ENCODE peak calls at places on chromosomes 5 and 9, in eight cellular contexts. One of them, this sample, is unnamed.

GRCh38 chr9:86838883-86839497 is 108.3 kb downstream of the GAS1 start:
- DNase-seq in NCI-H1105: no peak
- DNase-seq in stimulated activated CD8-positive, alpha-beta memory T cell treated with anti-CD3 and anti-CD28 coated beads, Interleukin-12 subunit alpha, Interleukin-12 subunit beta, amount 100 ng/mL, for 1 hour: no peak
- DNase-seq in non-pigmented ciliary epithelial cell: no peak
- DNase-seq in HT1080: no peak
- DNase-seq in glutamatergic neuron: no peak
- DNase-seq in T1000: no peak
- DNase-seq in hepatic stellate cell: no peak
- DNase-seq in this sample: no peak

GRCh38 chr9:83281306-83282255 is 218.6 kb upstream of the RASEF start:
- DNase-seq in hepatic stellate cell: peak
- DNase-seq in HT1080: peak
- DNase-seq in NCI-H1105: peak
- DNase-seq in non-pigmented ciliary epithelial cell: no peak
- DNase-seq in T1000: peak
- DNase-seq in stimulated activated CD8-positive, alpha-beta memory T cell treated with anti-CD3 and anti-CD28 coated beads, Interleukin-12 subunit alpha, Interleukin-12 subunit beta, amount 100 ng/mL, for 1 hour: no peak
- DNase-seq in glutamatergic neuron: no peak
- DNase-seq in this sample: no peak

GRCh38 chr9:19471737-19472648 is 63.2 kb downstream of the ACER2 start:
- DNase-seq in NCI-H1105: peak
- DNase-seq in glutamatergic neuron: peak
- DNase-seq in T1000: peak
- DNase-seq in stimulated activated CD8-positive, alpha-beta memory T cell treated with anti-CD3 and anti-CD28 coated beads, Interleukin-12 subunit alpha, Interleukin-12 subunit beta, amount 100 ng/mL, for 1 hour: peak
- DNase-seq in hepatic stellate cell: peak
- DNase-seq in HT1080: peak
- DNase-seq in non-pigmented ciliary epithelial cell: no peak
- DNase-seq in this sample: peak

GRCh38 chr9:1366300-1366699 is 316.1 kb downstream of the DMRT2 start:
- DNase-seq in glutamatergic neuron: no peak
- DNase-seq in NCI-H1105: no peak
- DNase-seq in T1000: no peak
- DNase-seq in non-pigmented ciliary epithelial cell: no peak
- DNase-seq in hepatic stellate cell: no peak
- DNase-seq in stimulated activated CD8-positive, alpha-beta memory T cell treated with anti-CD3 and anti-CD28 coated beads, Interleukin-12 subunit alpha, Interleukin-12 subunit beta, amount 100 ng/mL, for 1 hour: no peak
- DNase-seq in HT1080: no peak
- DNase-seq in this sample: no peak

GRCh38 chr5:72711361-72711760 is 105.1 kb upstream of the TNPO1 start:
- DNase-seq in stimulated activated CD8-positive, alpha-beta memory T cell treated with anti-CD3 and anti-CD28 coated beads, Interleukin-12 subunit alpha, Interleukin-12 subunit beta, amount 100 ng/mL, for 1 hour: no peak
- DNase-seq in T1000: no peak
- DNase-seq in glutamatergic neuron: no peak
- DNase-seq in NCI-H1105: no peak
- DNase-seq in HT1080: no peak
- DNase-seq in hepatic stellate cell: no peak
- DNase-seq in non-pigmented ciliary epithelial cell: no peak
- DNase-seq in this sample: no peak

GRCh38 chr5:132012385-132013005 is 1.0 kb upstream of the ACSL6 start:
- DNase-seq in hepatic stellate cell: peak
- DNase-seq in HT1080: peak
- DNase-seq in T1000: peak
- DNase-seq in non-pigmented ciliary epithelial cell: no peak
- DNase-seq in glutamatergic neuron: peak
- DNase-seq in stimulated activated CD8-positive, alpha-beta memory T cell treated with anti-CD3 and anti-CD28 coated beads, Interleukin-12 subunit alpha, Interleukin-12 subunit beta, amount 100 ng/mL, for 1 hour: no peak
- DNase-seq in NCI-H1105: no peak
- DNase-seq in this sample: peak

GRCh38 chr9:70438341-70438924 is 24.0 kb upstream of the KLF9 start:
- DNase-seq in non-pigmented ciliary epithelial cell: peak
- DNase-seq in T1000: no peak
- DNase-seq in hepatic stellate cell: no peak
- DNase-seq in glutamatergic neuron: no peak
- DNase-seq in HT1080: peak
- DNase-seq in NCI-H1105: no peak
- DNase-seq in stimulated activated CD8-positive, alpha-beta memory T cell treated with anti-CD3 and anti-CD28 coated beads, Interleukin-12 subunit alpha, Interleukin-12 subunit beta, amount 100 ng/mL, for 1 hour: no peak
- DNase-seq in this sample: no peak

GRCh38 chr5:89315194-89315593 is 432.2 kb upstream of the MEF2C start:
- DNase-seq in T1000: no peak
- DNase-seq in HT1080: no peak
- DNase-seq in glutamatergic neuron: peak
- DNase-seq in hepatic stellate cell: no peak
- DNase-seq in non-pigmented ciliary epithelial cell: no peak
- DNase-seq in stimulated activated CD8-positive, alpha-beta memory T cell treated with anti-CD3 and anti-CD28 coated beads, Interleukin-12 subunit alpha, Interleukin-12 subunit beta, amount 100 ng/mL, for 1 hour: no peak
- DNase-seq in NCI-H1105: no peak
- DNase-seq in this sample: no peak

GRCh38 chr5:169767938-169768337 is 130.9 kb downstream of the DOCK2 start:
- DNase-seq in HT1080: no peak
- DNase-seq in non-pigmented ciliary epithelial cell: no peak
- DNase-seq in NCI-H1105: no peak
- DNase-seq in hepatic stellate cell: no peak
- DNase-seq in stimulated activated CD8-positive, alpha-beta memory T cell treated with anti-CD3 and anti-CD28 coated beads, Interleukin-12 subunit alpha, Interleukin-12 subunit beta, amount 100 ng/mL, for 1 hour: no peak
- DNase-seq in glutamatergic neuron: no peak
- DNase-seq in T1000: no peak
- DNase-seq in this sample: no peak

GRCh38 chr5:151158287-151158661 is 695 bp upstream of the ANXA6 start:
- DNase-seq in NCI-H1105: no peak
- DNase-seq in glutamatergic neuron: no peak
- DNase-seq in HT1080: no peak
- DNase-seq in stimulated activated CD8-positive, alpha-beta memory T cell treated with anti-CD3 and anti-CD28 coated beads, Interleukin-12 subunit alpha, Interleukin-12 subunit beta, amount 100 ng/mL, for 1 hour: no peak
- DNase-seq in hepatic stellate cell: no peak
- DNase-seq in T1000: no peak
- DNase-seq in non-pigmented ciliary epithelial cell: no peak
- DNase-seq in this sample: peak

GRCh38 chr5:107381189-107381856 is 289.4 kb downstream of the EFNA5 start:
- DNase-seq in stimulated activated CD8-positive, alpha-beta memory T cell treated with anti-CD3 and anti-CD28 coated beads, Interleukin-12 subunit alpha, Interleukin-12 subunit beta, amount 100 ng/mL, for 1 hour: no peak
- DNase-seq in T1000: peak
- DNase-seq in NCI-H1105: no peak
- DNase-seq in HT1080: peak
- DNase-seq in hepatic stellate cell: no peak
- DNase-seq in non-pigmented ciliary epithelial cell: peak
- DNase-seq in glutamatergic neuron: no peak
- DNase-seq in this sample: no peak

GRCh38 chr5:5929231-5929630 is 449.1 kb downstream of the MED10 start:
- DNase-seq in NCI-H1105: no peak
- DNase-seq in hepatic stellate cell: no peak
- DNase-seq in stimulated activated CD8-positive, alpha-beta memory T cell treated with anti-CD3 and anti-CD28 coated beads, Interleukin-12 subunit alpha, Interleukin-12 subunit beta, amount 100 ng/mL, for 1 hour: no peak
- DNase-seq in HT1080: no peak
- DNase-seq in non-pigmented ciliary epithelial cell: no peak
- DNase-seq in T1000: no peak
- DNase-seq in glutamatergic neuron: no peak
- DNase-seq in this sample: no peak

GRCh38 chr5:141641634-141642278 is 5.0 kb downstream of the RELL2 start:
- DNase-seq in glutamatergic neuron: no peak
- DNase-seq in HT1080: peak
- DNase-seq in hepatic stellate cell: peak
- DNase-seq in T1000: peak
- DNase-seq in non-pigmented ciliary epithelial cell: peak
- DNase-seq in NCI-H1105: no peak
- DNase-seq in stimulated activated CD8-positive, alpha-beta memory T cell treated with anti-CD3 and anti-CD28 coated beads, Interleukin-12 subunit alpha, Interleukin-12 subunit beta, amount 100 ng/mL, for 1 hour: no peak
- DNase-seq in this sample: no peak

GRCh38 chr9:19151425-19152159 is 24.3 kb upstream of the PLIN2 start:
- DNase-seq in T1000: no peak
- DNase-seq in non-pigmented ciliary epithelial cell: no peak
- DNase-seq in NCI-H1105: no peak
- DNase-seq in HT1080: no peak
- DNase-seq in glutamatergic neuron: no peak
- DNase-seq in hepatic stellate cell: no peak
- DNase-seq in stimulated activated CD8-positive, alpha-beta memory T cell treated with anti-CD3 and anti-CD28 coated beads, Interleukin-12 subunit alpha, Interleukin-12 subunit beta, amount 100 ng/mL, for 1 hour: no peak
- DNase-seq in this sample: no peak

GRCh38 chr5:154534457-154535050 is 56.5 kb upstream of the HAND1 start:
- DNase-seq in glutamatergic neuron: no peak
- DNase-seq in hepatic stellate cell: no peak
- DNase-seq in T1000: no peak
- DNase-seq in HT1080: no peak
- DNase-seq in stimulated activated CD8-positive, alpha-beta memory T cell treated with anti-CD3 and anti-CD28 coated beads, Interleukin-12 subunit alpha, Interleukin-12 subunit beta, amount 100 ng/mL, for 1 hour: no peak
- DNase-seq in non-pigmented ciliary epithelial cell: no peak
- DNase-seq in NCI-H1105: no peak
- DNase-seq in this sample: no peak

GRCh38 chr5:52560366-52560765 is 227.3 kb upstream of the ITGA1 start:
- DNase-seq in T1000: no peak
- DNase-seq in HT1080: peak
- DNase-seq in non-pigmented ciliary epithelial cell: no peak
- DNase-seq in glutamatergic neuron: no peak
- DNase-seq in hepatic stellate cell: no peak
- DNase-seq in stimulated activated CD8-positive, alpha-beta memory T cell treated with anti-CD3 and anti-CD28 coated beads, Interleukin-12 subunit alpha, Interleukin-12 subunit beta, amount 100 ng/mL, for 1 hour: no peak
- DNase-seq in NCI-H1105: peak
- DNase-seq in this sample: no peak

This sample was measured in iPS-NIHi11.